ENCODE peak calls at places on chromosome 22, in seven cellular contexts. F is A549, N is sigmoid colon, L is ovary, E is esophagus squamous epithelium, X is IMR-90, J is heart left ventricle. G is an unnamed sample. For H3K4me1, the result is how much of the 10 kb centered on the place peaks cover.

GRCh38 chr22:33476716-33477115 is 418.5 kb upstream of the SYN3 start:
- DNase-seq in F (peak), N (no peak), L (no peak), E (no peak), X (peak), J (no peak), G (no peak)

GRCh38 chr22:43726964-43727543 is 85.1 kb downstream of the EFCAB6 start:
- DNase-seq in F (no peak), N (no peak), L (no peak), E (no peak), X (no peak), J (no peak), G (no peak)

GRCh38 chr22:37079668-37080171 is 28.2 kb downstream of the KCTD17 start:
- DNase-seq in F (no peak), N (no peak), L (no peak), E (no peak), X (peak), J (no peak), G (peak)

GRCh38 chr22:32708835-32709234 is 92.7 kb upstream of the TIMP3 start:
- DNase-seq in F (no peak), N (no peak), L (no peak), E (no peak), X (peak), J (peak), G (no peak)

GRCh38 chr22:24427500-24428164 is at the start of gene ADORA2A:
- DNase-seq in F (no peak), N (no peak), L (no peak), E (peak), X (no peak), J (no peak), G (peak)

GRCh38 chr22:36808611-36809344 is 8.1 kb downstream of the PVALB start:
- DNase-seq in F (no peak), N (no peak), L (no peak), E (no peak), X (no peak), J (no peak), G (no peak)

GRCh38 chr22:17198188-17199130 is 20.8 kb downstream of the ADA2 start:
- DNase-seq in F (no peak), N (no peak), L (no peak), E (no peak), X (no peak), J (peak), G (no peak)

GRCh38 chr22:22033803-22034468 is 51.3 kb upstream of the TOP3B start:
- DNase-seq in F (no peak), N (no peak), L (no peak), E (no peak), X (no peak), J (no peak), G (no peak)

GRCh38 chr22:17410576-17410975 is 41.3 kb downstream of the CECR2 start:
- DNase-seq in F (no peak), N (no peak), L (no peak), E (no peak), X (no peak), J (no peak), G (no peak)

GRCh38 chr22:49991907-49992533 is 20.5 kb downstream of the IL17REL start:
- DNase-seq in F (no peak), N (no peak), L (no peak), E (no peak), X (no peak), J (no peak), G (no peak)

GRCh38 chr22:49995059-49995412 is 17.5 kb downstream of the IL17REL start:
- DNase-seq in F (no peak), N (no peak), L (no peak), E (no peak), X (no peak), J (no peak), G (no peak)

GRCh38 chr22:49994361-49995058 is 18.1 kb downstream of the IL17REL start:
- DNase-seq in F (no peak), N (peak), L (peak), E (no peak), X (no peak), J (no peak), G (no peak)

GRCh38 chr22:49992921-49993648 is 19.5 kb downstream of the IL17REL start:
- DNase-seq in F (peak), N (peak), L (peak), E (no peak), X (peak), J (peak), G (peak)

GRCh38 chr22:49993649-49994360 is 18.8 kb downstream of the IL17REL start:
- DNase-seq in F (no peak), N (no peak), L (no peak), E (no peak), X (no peak), J (no peak), G (no peak)
- TF ChIP-seq CTCF in F (no peak), N (no peak), L (no peak), E (no peak), X (no peak), J (no peak), G (peak)

DNA sequence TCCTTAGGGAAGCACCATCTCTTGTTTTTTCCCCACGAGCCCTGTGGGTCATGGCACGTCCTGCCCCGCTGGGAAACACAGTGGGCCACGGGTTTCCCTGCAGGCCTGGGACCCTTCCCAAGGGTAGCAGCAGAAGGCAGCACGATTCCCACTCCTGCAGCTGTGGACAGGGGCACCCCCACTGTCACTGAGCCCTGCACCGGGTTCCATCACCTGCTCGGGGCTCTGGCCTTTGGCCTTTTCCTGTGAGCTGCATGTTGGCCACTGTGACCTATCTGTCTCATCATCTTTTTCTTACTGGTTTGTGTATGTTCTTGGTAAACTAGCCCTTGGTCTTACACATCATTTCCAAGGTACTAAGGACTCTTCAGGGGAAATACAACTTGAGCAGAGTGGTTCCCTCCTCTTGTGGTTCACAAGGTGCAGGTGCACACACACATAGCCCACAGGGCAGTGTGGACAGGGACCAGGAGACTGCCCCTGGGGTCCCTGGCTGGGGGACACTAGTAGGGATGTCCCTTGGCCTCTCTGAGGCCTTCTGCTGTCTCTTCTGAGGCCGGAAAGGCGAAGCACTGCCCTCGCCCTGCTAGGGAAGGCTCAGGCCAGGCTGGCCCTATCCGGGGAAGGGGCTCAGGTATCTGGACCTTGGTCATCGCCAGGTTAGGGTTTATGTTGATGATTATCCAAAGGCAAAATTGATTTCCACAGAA is 19.0 kb upstream of the TXNRD2 start:
- DNase-seq in F (no peak), N (peak), L (no peak), E (no peak), X (no peak), J (peak), G (peak)
- TF ChIP-seq POLR2A in F (no peak), N (no peak), L (no peak), E (no peak), X (no peak), J (no peak), G (no peak)

GRCh38 chr22:46682011-46682731 is 55.9 kb downstream of the CERK start:
- DNase-seq in F (no peak), N (no peak), L (no peak), E (no peak), X (no peak), J (no peak), G (no peak)
- H3K4me1 ChIP-seq in F (under half), N (under half), L (under half), E (under half), X (under half), J (half or more), G (under half)

GRCh38 chr22:42272431-42273004 is 2.1 kb upstream of the TCF20 start:
- DNase-seq in F (no peak), N (peak), L (no peak), E (no peak), X (no peak), J (no peak), G (peak)
- TF ChIP-seq CTCF in F (no peak), N (no peak), L (no peak), E (no peak), X (no peak), J (no peak), G (no peak)

GRCh38 chr22:45284705-45285305 is at the start of gene UPK3A:
- DNase-seq in F (no peak), N (no peak), L (peak), E (no peak), X (no peak), J (peak), G (peak)
- TF ChIP-seq POLR2A in F (no peak), N (no peak), L (no peak), E (no peak), X (no peak), J (no peak), G (no peak)

DNA sequence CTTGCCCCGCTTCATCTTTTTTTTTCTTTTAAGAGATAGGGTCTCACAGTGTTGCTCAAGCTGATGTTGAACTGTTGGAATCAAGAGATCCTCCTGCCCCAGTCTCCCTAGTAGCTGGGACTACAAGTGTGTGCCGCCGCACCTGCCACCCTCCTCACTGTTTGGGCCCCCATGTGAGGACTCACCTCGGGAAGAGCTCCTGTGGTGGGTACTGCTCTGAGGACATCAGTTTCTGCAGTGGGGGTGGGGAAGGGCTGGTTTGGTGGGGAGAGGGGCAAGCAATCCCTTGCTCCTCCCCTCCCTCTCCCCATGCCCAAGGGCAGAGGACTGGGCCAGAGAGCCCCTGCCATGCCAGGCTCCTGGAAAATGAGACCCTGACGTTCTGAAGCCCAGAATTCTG is 1.5 kb upstream of the SLC16A8 start:
- DNase-seq in F (no peak), N (no peak), L (no peak), E (no peak), X (no peak), J (no peak), G (no peak)
- H3K4me1 ChIP-seq in F (under half), N (under half), L (under half), E (under half), X (under half), J (under half), G (under half)

DNA sequence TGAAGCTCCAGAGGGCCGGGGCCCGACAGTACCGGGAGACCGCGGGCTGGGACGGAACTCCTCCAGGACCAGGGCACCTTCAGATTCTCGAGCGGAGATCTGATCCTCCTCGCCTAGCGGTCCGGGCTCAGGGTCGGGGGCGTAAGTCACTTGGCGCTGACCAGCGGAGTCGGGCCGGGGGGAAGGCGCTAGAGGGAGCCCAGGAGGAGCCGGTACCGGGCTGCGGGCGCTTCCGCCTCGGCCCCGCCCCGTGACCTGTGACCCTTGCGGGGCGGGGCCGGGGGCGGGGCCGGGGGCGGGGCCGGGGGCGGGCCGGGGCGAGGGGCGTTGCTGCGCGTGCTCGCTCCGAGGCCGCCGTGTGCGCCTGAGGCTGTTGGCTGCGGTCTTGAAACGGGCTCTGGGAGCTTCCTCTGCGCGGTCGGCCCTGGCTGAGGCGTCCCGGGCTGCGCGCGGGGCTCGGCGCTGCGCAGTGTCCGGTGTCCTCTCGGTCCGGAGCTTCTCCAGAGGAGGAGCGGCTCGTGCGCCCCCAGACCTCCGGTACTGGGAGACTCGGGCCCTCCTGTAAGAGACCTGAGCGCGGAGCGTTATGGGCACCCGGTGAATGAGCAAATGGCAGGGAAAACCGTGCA is at the start of gene ARSA:
- DNase-seq in F (peak), N (peak), L (peak), E (no peak), X (peak), J (peak), G (peak)
- TF ChIP-seq CTCF in F (peak), N (no peak), L (peak), E (peak), X (peak), J (peak), G (peak)